ENCODE peak calls at places on chromosomes 7 and 10, in seven cellular contexts. P is stomach, I is BJ, O is GM10248, C is dorsolateral prefrontal cortex, D is kidney epithelial cell, V is heart right ventricle. H is an unnamed sample.

GRCh38 chr7:34165927-34166550 is 260.7 kb downstream of the BMPER start:
- DNase-seq in D (no peak), P (no peak), O (no peak), C (no peak), V (no peak), I (no peak), H (no peak)

GRCh38 chr7:1014681-1015080 is 29.7 kb upstream of the GPR146 start:
- DNase-seq in P (no peak), V (no peak), O (no peak), I (no peak), C (no peak), D (no peak), H (no peak)

GRCh38 chr7:132881317-132881716 is 200.6 kb downstream of the CHCHD3 start:
- DNase-seq in O (no peak), C (no peak), D (no peak), V (no peak), P (no peak), I (no peak), H (no peak)

GRCh38 chr7:36994456-36995112 is 270.3 kb upstream of the AOAH start:
- DNase-seq in O (no peak), P (peak), V (no peak), D (no peak), I (no peak), C (no peak), H (no peak)

GRCh38 chr10:16835223-16835622 is 18.0 kb upstream of the RSU1 start:
- DNase-seq in I (no peak), C (no peak), P (no peak), O (no peak), V (no peak), D (no peak), H (no peak)

GRCh38 chr7:111025013-111025412 is 65.9 kb upstream of the LRRN3 start:
- DNase-seq in O (no peak), V (no peak), I (no peak), P (no peak), D (no peak), C (no peak), H (no peak)

GRCh38 chr10:69057261-69057950 is 30.5 kb upstream of the SRGN start:
- DNase-seq in P (peak), I (no peak), O (no peak), V (peak), D (no peak), C (no peak), H (no peak)

GRCh38 chr7:25624837-25625236 is 396.6 kb upstream of the NPVF start:
- DNase-seq in V (peak), D (no peak), C (no peak), I (no peak), P (no peak), O (no peak), H (no peak)

GRCh38 chr7:101829856-101830255 is 12.4 kb downstream of the CUX1 start:
- DNase-seq in I (no peak), O (no peak), C (no peak), V (no peak), D (no peak), P (no peak), H (no peak)

GRCh38 chr10:5809541-5810154 is 3.6 kb downstream of the GDI2 start:
- DNase-seq in D (no peak), V (no peak), P (no peak), C (no peak), I (no peak), O (no peak), H (no peak)

GRCh38 chr7:26489404-26489803 is 197.7 kb downstream of the SNX10 start:
- DNase-seq in V (no peak), P (no peak), D (no peak), O (no peak), C (no peak), I (no peak), H (no peak)

GRCh38 chr10:112732277-112732891 is 217.7 kb upstream of the TCF7L2 start:
- DNase-seq in C (no peak), P (no peak), D (no peak), O (no peak), V (peak), I (no peak), H (no peak)

GRCh38 chr10:76581685-76582084 is 1055.9 kb downstream of the KCNMA1 start:
- DNase-seq in D (no peak), P (no peak), I (no peak), V (no peak), C (no peak), O (no peak), H (no peak)

GRCh38 chr7:131897016-131897789 is 340.8 kb upstream of the PODXL start:
- DNase-seq in O (no peak), D (peak), V (no peak), P (no peak), C (no peak), I (peak), H (no peak)

GRCh38 chr7:157979631-157980340 is 607.8 kb downstream of the PTPRN2 start:
- DNase-seq in D (no peak), V (no peak), C (no peak), I (no peak), O (no peak), P (no peak), H (no peak)

GRCh38 chr7:24831240-24831639 is 74.0 kb upstream of the GSDME start:
- DNase-seq in I (peak), D (no peak), O (no peak), V (no peak), P (no peak), C (no peak), H (no peak)

GRCh38 chr10:33005322-33006282 is 47.6 kb upstream of the ITGB1 start:
- DNase-seq in P (peak), O (peak), V (peak), I (peak), C (no peak), D (peak), H (peak)

GRCh38 chr10:63866747-63867140 is 345.5 kb downstream of the REEP3 start:
- DNase-seq in C (no peak), D (no peak), P (no peak), V (no peak), I (no peak), O (no peak), H (no peak)

DNA sequence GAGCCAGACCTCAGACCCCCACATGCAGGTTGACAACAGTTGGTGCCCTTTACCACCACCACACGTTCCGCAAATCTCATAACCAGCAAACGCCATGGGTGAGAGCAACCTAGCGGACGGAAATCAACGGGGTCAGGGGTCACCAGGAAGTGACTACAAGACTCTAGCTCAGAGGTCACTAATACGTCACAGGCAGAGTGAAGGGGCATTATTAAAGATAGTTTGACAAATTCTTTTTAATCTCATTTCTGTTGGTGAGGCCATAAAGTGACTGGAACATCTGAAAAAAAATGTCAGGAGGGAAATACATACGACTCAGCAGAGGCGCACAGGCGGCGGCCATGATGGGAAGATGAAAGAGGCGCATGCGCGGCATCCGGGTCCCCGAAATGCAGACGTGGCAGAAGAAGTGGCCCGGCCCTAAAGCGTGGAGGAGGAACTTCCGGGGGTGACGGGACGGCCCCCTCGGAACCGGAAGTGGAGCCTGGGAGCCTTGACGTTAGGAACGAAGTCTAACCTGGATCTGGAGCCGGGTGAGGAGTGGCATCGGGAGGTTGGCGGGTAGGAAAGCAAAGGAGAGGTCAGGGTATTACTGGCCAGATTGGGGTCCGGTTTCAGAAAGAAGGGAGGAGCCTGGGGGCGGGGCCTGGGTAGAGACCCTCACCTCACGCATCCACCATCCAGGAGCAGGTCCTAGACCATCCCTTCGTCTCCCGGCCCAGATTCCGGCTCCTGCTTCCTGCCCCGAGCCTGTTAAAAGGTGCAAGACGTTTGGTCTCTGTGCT is at the start of gene SEC24C:
- DNase-seq in C (peak), I (peak), P (peak), D (peak), O (peak), V (peak), H (peak)
- TF ChIP-seq CTCF in C (no peak), I (no peak), P (no peak), D (no peak), O (no peak), V (no peak), H (no peak)

DNA sequence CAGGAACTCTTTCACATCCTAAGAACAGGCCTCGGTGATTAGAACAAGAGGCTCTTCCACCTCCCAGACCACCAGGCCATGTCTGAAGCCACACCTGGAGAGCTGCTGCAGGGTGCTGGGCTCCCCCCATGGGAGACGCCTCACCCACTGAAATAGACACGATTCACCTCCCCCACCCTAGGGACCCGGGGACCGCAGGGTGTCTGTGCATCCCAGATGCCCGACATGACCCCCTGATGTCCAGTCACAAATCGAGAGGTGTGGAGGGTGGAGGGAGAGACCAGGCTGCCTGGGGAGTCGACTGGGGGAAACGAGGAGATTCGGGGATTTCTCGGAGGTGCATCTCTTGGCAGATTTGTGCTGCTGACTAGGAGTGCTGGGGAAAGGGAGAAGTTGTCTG is 31.0 kb downstream of the CNPY1 start:
- DNase-seq in V (no peak), P (no peak), O (no peak), C (no peak), I (no peak), D (no peak), H (no peak)
- TF ChIP-seq CTCF in V (no peak), P (no peak), O (no peak), C (no peak), I (no peak), D (no peak), H (no peak)

GRCh38 chr7:33107136-33108066 is 1.8 kb downstream of the RP9 start:
- DNase-seq in O (peak), D (no peak), I (no peak), C (no peak), V (peak), P (peak), H (no peak)
- TF ChIP-seq CTCF in O (peak), D (peak), I (peak), C (peak), V (peak), P (peak), H (peak)

GRCh38 chr10:105800626-105801025 is 1159.5 kb downstream of the SORCS3 start:
- DNase-seq in P (no peak), D (no peak), V (no peak), I (no peak), O (no peak), C (no peak), H (no peak)

GRCh38 chr10:105803206-105803605 is 1162.1 kb downstream of the SORCS3 start:
- DNase-seq in D (no peak), P (no peak), C (no peak), V (no peak), I (no peak), O (no peak), H (no peak)

GRCh38 chr10:105793071-105793470 is 1152.0 kb downstream of the SORCS3 start:
- DNase-seq in I (no peak), C (no peak), V (no peak), P (no peak), D (peak), O (no peak), H (no peak)

DNA sequence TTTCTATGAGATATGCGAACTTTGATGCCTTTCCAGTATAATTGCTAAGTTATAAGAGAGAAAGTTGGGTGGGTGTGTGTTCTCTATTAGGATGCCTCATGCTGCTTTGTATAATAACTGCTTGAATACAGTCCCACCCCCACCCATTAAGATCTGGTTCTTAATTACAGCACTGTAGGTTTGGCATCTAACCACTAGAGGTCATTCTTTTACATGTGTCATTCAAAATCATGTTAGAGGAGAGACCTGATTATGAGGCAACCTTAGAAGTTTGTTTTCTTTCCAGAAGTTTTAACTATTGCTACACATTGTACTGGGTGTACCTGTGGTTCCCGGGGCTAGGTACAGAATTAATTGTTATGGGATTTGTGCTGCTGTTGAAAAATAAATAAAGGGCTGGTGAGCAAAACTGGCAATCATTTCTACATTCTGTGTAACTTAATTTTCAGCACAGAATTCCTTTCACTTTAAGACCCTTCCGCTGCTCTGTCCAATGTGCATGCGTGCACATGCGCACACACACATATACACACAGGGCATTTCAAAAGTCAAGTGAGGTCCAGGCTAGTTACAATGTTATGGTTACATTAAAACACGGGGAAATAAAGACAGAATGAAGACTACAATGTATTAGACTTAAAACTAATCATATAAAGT is 1156.3 kb downstream of the SORCS3 start:
- DNase-seq in C (no peak), O (peak), D (peak), V (no peak), P (no peak), I (no peak), H (no peak)
- TF ChIP-seq CTCF in C (peak), O (peak), D (peak), V (peak), P (peak), I (peak), H (peak)

H was measured in AG09309.